ENCODE peak calls at places on chromosome 21, in four cellular contexts. One of them, this sample, is unnamed.

GRCh38 chr21:36700295-36700960 is 1.5 kb downstream of the SIM2 start:
- DNase-seq in ureter: no peak
- DNase-seq in GM04503: no peak
- DNase-seq in left colon: no peak
- DNase-seq in this sample: no peak

GRCh38 chr21:41802684-41803083 is 35.8 kb upstream of the RIPK4 start:
- DNase-seq in left colon: peak; percentile 52
- DNase-seq in ureter: peak; percentile 73
- DNase-seq in GM04503: peak; percentile 27
- DNase-seq in this sample: no peak

GRCh38 chr21:28834335-28835238 is 158.1 kb downstream of the LTN1 start:
- DNase-seq in ureter: no peak
- DNase-seq in left colon: peak; percentile 42
- DNase-seq in GM04503: no peak
- DNase-seq in this sample: no peak

GRCh38 chr21:46040707-46041106 is 57.2 kb upstream of the COL6A2 start:
- DNase-seq in left colon: no peak
- DNase-seq in ureter: no peak
- DNase-seq in GM04503: no peak
- DNase-seq in this sample: no peak

GRCh38 chr21:14603202-14603601 is 57.1 kb upstream of the SAMSN1 start:
- DNase-seq in left colon: no peak
- DNase-seq in GM04503: peak; percentile 3
- DNase-seq in ureter: no peak
- DNase-seq in this sample: peak; percentile 44

GRCh38 chr21:42357307-42357706 is 6.5 kb upstream of the TFF2 start:
- DNase-seq in ureter: no peak
- DNase-seq in left colon: no peak
- DNase-seq in GM04503: no peak
- DNase-seq in this sample: no peak

GRCh38 chr21:42651515-42652401 is 1.7 kb upstream of the PDE9A start:
- DNase-seq in GM04503: no peak
- DNase-seq in ureter: peak; percentile 71
- DNase-seq in left colon: peak; percentile 86
- DNase-seq in this sample: no peak

GRCh38 chr21:28742527-28742926 is 250.2 kb downstream of the LTN1 start:
- DNase-seq in left colon: no peak
- DNase-seq in GM04503: peak; percentile 38
- DNase-seq in ureter: no peak
- DNase-seq in this sample: no peak

GRCh38 chr21:35136586-35137254 is 87.6 kb upstream of the RUNX1 start:
- DNase-seq in GM04503: no peak
- DNase-seq in ureter: peak; percentile 47
- DNase-seq in left colon: peak; percentile 6
- DNase-seq in this sample: no peak

GRCh38 chr21:44082648-44083436 is 24.4 kb upstream of the PWP2 start:
- DNase-seq in left colon: no peak
- DNase-seq in GM04503: no peak
- DNase-seq in ureter: peak; percentile 58
- DNase-seq in this sample: no peak

GRCh38 chr21:37503848-37504467 is 137.4 kb downstream of the DYRK1A start:
- DNase-seq in ureter: no peak
- DNase-seq in left colon: no peak
- DNase-seq in GM04503: peak; percentile 13
- DNase-seq in this sample: peak; percentile 8

GRCh38 chr21:38254970-38255369 is 1.8 kb upstream of the KCNJ15 start:
- DNase-seq in ureter: peak; percentile 62
- DNase-seq in GM04503: no peak
- DNase-seq in left colon: no peak
- DNase-seq in this sample: no peak

GRCh38 chr21:42862774-42863503 is 16.4 kb downstream of the WDR4 start:
- DNase-seq in GM04503: no peak
- DNase-seq in ureter: no peak
- DNase-seq in left colon: no peak
- DNase-seq in this sample: no peak

GRCh38 chr21:37237764-37238163 is 29.4 kb downstream of the VPS26C start:
- DNase-seq in left colon: no peak
- DNase-seq in ureter: no peak
- DNase-seq in GM04503: no peak
- DNase-seq in this sample: no peak

GRCh38 chr21:42349420-42350075 is 1.2 kb downstream of the TFF2 start:
- DNase-seq in ureter: no peak
- DNase-seq in left colon: no peak
- DNase-seq in GM04503: no peak
- DNase-seq in this sample: no peak

GRCh38 chr21:38259665-38260064 is 2.9 kb downstream of the KCNJ15 start:
- DNase-seq in left colon: no peak
- DNase-seq in GM04503: no peak
- DNase-seq in ureter: no peak
- DNase-seq in this sample: no peak

GRCh38 chr21:17921579-17922530 is 102.7 kb upstream of the C21orf91 start:
- DNase-seq in ureter: no peak
- DNase-seq in left colon: no peak
- DNase-seq in GM04503: peak; percentile 51
- DNase-seq in this sample: peak; percentile 69

GRCh38 chr21:17925000-17925610 is 105.9 kb upstream of the C21orf91 start:
- DNase-seq in ureter: peak; percentile 73
- DNase-seq in left colon: peak; percentile 30
- DNase-seq in GM04503: no peak
- DNase-seq in this sample: no peak

GRCh38 chr21:34668803-34669148 is at the start of gene CLIC6:
- DNase-seq in left colon: no peak
- DNase-seq in ureter: peak; percentile 67
- DNase-seq in GM04503: no peak
- DNase-seq in this sample: no peak

GRCh38 chr21:43740497-43741156 is 21.7 kb downstream of the PDXK start:
- DNase-seq in GM04503: no peak
- DNase-seq in ureter: no peak
- DNase-seq in left colon: no peak
- DNase-seq in this sample: no peak

GRCh38 chr21:26684866-26685265 is 111.8 kb upstream of the CYYR1 start:
- DNase-seq in left colon: no peak
- DNase-seq in ureter: no peak
- DNase-seq in GM04503: no peak
- DNase-seq in this sample: no peak

GRCh38 chr21:32534113-32534512 is 51.2 kb downstream of the TCP10L start:
- DNase-seq in GM04503: no peak
- DNase-seq in ureter: no peak
- DNase-seq in left colon: no peak
- DNase-seq in this sample: no peak